ENCODE peak calls at places on chromosome 12, in ten cellular contexts. A is IMR-90; T is ascending aorta; Y is endothelial cell of umbilical vein; N is CD8-positive, alpha-beta T cell; X is mucosa of descending colon; M is A673; K is tibial artery; R is hepatocyte; P is lower lobe of right lung. C is an unnamed sample.

GRCh38 chr12:62865860-62866407 is 69.0 kb downstream of the PPM1H start:
- DNase-seq in N (no peak), P (no peak), K (no peak), Y (no peak), X (no peak), A (peak; percentile 57), T (no peak), R (no peak), M (no peak), C (no peak)

GRCh38 chr12:3119192-3119744 is 42.1 kb downstream of the TSPAN9 start:
- DNase-seq in M (no peak), N (no peak), K (no peak), R (no peak), X (no peak), T (no peak), Y (no peak), P (no peak), A (no peak), C (no peak)

GRCh38 chr12:24997970-24998582 is 49.2 kb upstream of the BCAT1 start:
- DNase-seq in P (no peak), N (no peak), M (peak; percentile 85), R (no peak), T (no peak), A (peak; percentile 91), K (no peak), Y (peak; percentile 80), X (no peak), C (no peak)

GRCh38 chr12:69052613-69053408 is 119.8 kb upstream of the CPM start:
- DNase-seq in K (no peak), A (peak; percentile 83), M (peak; percentile 30), R (peak; percentile 52), P (no peak), Y (peak; percentile 62), N (no peak), T (no peak), X (no peak), C (no peak)

GRCh38 chr12:110270125-110270962 is 10.7 kb upstream of the ATP2A2 start:
- DNase-seq in A (peak; percentile 73), Y (no peak), T (no peak), N (no peak), X (no peak), M (peak; percentile 87), P (no peak), K (peak; percentile 60), R (peak; percentile 65), C (no peak)

GRCh38 chr12:10900972-10901371 is 8.4 kb downstream of the TAS2R13 start:
- DNase-seq in T (no peak), P (no peak), X (no peak), K (no peak), A (no peak), M (no peak), Y (no peak), N (no peak), R (no peak), C (no peak)

GRCh38 chr12:65121956-65122469 is 908 bp upstream of the WIF1 start:
- DNase-seq in R (no peak), Y (no peak), P (no peak), X (no peak), M (no peak), T (no peak), A (no peak), K (no peak), N (no peak), C (no peak)

GRCh38 chr12:6821271-6821673 is 349 bp upstream of the GPR162 start:
- DNase-seq in A (peak; percentile 80), T (peak; percentile 86), X (no peak), M (peak; percentile 80), P (peak; percentile 72), R (peak; percentile 73), Y (peak; percentile 83), K (no peak), N (no peak), C (peak; percentile 57)

GRCh38 chr12:76674669-76675315 is 89.1 kb upstream of the ZDHHC17 start:
- DNase-seq in A (no peak), M (no peak), T (no peak), N (no peak), Y (no peak), X (no peak), K (no peak), R (no peak), P (no peak), C (no peak)

GRCh38 chr12:14066021-14066420 is 84.6 kb upstream of the GRIN2B start:
- DNase-seq in Y (no peak), M (no peak), X (no peak), K (no peak), T (no peak), A (no peak), R (peak; percentile 23), N (no peak), P (no peak), C (no peak)

GRCh38 chr12:62716866-62717477 is 218.0 kb downstream of the PPM1H start:
- DNase-seq in P (no peak), N (no peak), M (no peak), K (no peak), R (no peak), T (no peak), Y (no peak), A (no peak), X (no peak), C (no peak)

GRCh38 chr12:50913224-50913623 is 39.1 kb upstream of the HIGD1C start:
- DNase-seq in N (no peak), Y (no peak), T (no peak), R (no peak), K (no peak), A (no peak), M (no peak), P (no peak), X (no peak), C (no peak)
- H3K9me3 ChIP-seq in N (no peaks in the 10 kb centered on the region), Y (no peaks in the 10 kb centered on the region), T (peaks cover 35% of the 10 kb centered on the region), R (peaks cover 8% of the 10 kb centered on the region), K (peaks cover 27% of the 10 kb centered on the region), A (peaks cover 43% of the 10 kb centered on the region), M (peaks cover 44% of the 10 kb centered on the region), P (peaks cover 38% of the 10 kb centered on the region), X (peaks cover 34% of the 10 kb centered on the region), C (no peaks in the 10 kb centered on the region)

GRCh38 chr12:63917864-63918742 is 73.6 kb downstream of the SRGAP1 start:
- DNase-seq in M (peak; percentile 88), K (no peak), Y (peak; percentile 83), A (peak; percentile 96), P (no peak), R (peak; percentile 73), T (no peak), N (no peak), X (peak; percentile 47), C (peak; percentile 43)
- H3K4me1 ChIP-seq in M (peaks cover 65% of the 10 kb centered on the region), K (peaks cover 52% of the 10 kb centered on the region), Y (peaks cover 56% of the 10 kb centered on the region), A (peaks cover 25% of the 10 kb centered on the region), P (peaks cover 34% of the 10 kb centered on the region), R (peaks cover 49% of the 10 kb centered on the region), T (peaks cover 12% of the 10 kb centered on the region), N (no peaks in the 10 kb centered on the region), X (peaks cover 47% of the 10 kb centered on the region), C (peaks cover 38% of the 10 kb centered on the region)

DNA sequence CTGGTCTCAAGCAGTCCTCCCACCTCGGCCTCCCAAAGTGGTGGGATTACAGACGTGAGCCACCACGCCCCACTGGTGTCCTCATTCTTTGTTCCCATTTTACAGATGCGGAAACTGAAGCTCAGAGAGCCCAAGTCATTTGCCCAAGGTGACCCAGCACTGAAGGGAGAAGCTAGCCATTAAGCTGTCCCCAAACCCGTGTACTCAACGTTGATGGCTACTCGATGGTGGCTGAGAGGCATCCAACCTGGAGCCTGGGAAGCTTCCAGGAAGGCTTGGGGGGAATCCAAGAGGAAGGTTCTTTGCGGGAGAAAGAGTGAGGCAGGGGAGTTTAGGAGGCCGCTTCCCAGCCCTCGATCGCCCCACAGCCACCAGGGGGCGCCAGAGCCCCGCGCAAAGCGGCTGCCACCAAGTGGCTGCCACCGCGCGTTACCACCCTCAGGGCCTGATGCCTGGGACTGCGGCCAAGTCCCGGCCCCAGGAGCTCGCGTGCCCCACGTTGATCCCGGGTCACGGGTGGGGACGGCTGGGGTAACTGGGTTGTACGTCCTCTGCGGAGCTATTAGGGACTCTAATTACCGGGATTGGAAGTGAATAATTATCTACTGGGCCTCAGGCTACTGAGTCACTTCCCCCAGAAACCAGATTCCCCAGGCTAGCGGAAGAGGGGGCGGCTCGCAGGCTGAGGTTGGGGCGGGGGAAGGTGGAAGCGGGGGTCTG is 8.8 kb upstream of the SH2B3 start:
- DNase-seq in T (peak; percentile 90), N (peak; percentile 95), K (peak; percentile 89), A (peak; percentile 73), M (peak; percentile 95), Y (peak; percentile 96), P (peak; percentile 92), X (peak; percentile 91), R (peak; percentile 93), C (peak; percentile 60)
- TF ChIP-seq CTCF in T (peak; percentile 98), N (peak; percentile 97), K (peak; percentile 100), A (peak; percentile 99), M (peak; percentile 99), Y (peak; percentile 100), P (peak; percentile 99), X (peak; percentile 91), R (peak; percentile 97), C (peak; percentile 99)

GRCh38 chr12:133235401-133236112 is at the start of gene ANHX:
- DNase-seq in A (no peak), N (no peak), R (peak; percentile 1), X (no peak), M (no peak), P (no peak), T (no peak), K (peak; percentile 53), Y (no peak), C (no peak)

GRCh38 chr12:133233993-133234564 is 1.6 kb downstream of the ANHX start:
- DNase-seq in P (no peak), Y (no peak), R (peak; percentile 2), T (no peak), M (no peak), A (no peak), X (no peak), K (peak; percentile 48), N (no peak), C (no peak)

GRCh38 chr12:133236556-133236955 is 879 bp upstream of the ANHX start:
- DNase-seq in Y (no peak), R (no peak), N (no peak), K (peak; percentile 13), A (no peak), P (no peak), M (no peak), X (no peak), T (no peak), C (no peak)

GRCh38 chr12:133236144-133236543 is 467 bp upstream of the ANHX start:
- DNase-seq in Y (no peak), N (no peak), K (peak; percentile 23), R (peak; percentile 2), M (no peak), T (no peak), X (no peak), A (no peak), P (no peak), C (no peak)

DNA sequence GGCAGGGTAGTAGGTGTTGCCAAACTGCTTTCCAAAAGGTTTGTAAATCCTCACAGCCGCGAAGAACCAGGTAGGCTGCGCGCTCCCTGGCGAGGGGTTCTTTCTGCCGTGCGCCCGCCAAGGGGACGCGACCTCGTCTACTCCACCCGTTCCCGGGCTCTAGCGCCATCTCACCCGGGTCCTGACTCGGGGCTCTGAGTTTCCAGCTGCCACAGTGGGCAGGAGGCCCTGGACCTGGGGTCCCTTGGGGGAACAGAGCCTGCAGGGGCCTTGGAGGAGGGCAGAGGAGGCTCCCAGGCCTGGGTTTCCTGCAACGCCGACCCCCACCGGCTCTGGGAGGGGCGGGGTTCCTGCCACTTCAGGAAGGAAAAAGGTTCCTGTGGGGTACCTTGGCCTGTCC is 706 bp downstream of the ANHX start:
- DNase-seq in X (no peak), T (no peak), R (peak; percentile 2), A (no peak), K (no peak), M (no peak), N (no peak), P (no peak), Y (no peak), C (no peak)
- H3K9me3 ChIP-seq in X (peaks cover 64% of the 10 kb centered on the region), T (peaks cover 8% of the 10 kb centered on the region), R (no peaks in the 10 kb centered on the region), A (peaks cover 55% of the 10 kb centered on the region), K (peaks cover 4% of the 10 kb centered on the region), M (peaks cover 2% of the 10 kb centered on the region), N (no peaks in the 10 kb centered on the region), P (peaks cover 4% of the 10 kb centered on the region), Y (no peaks in the 10 kb centered on the region), C (no peaks in the 10 kb centered on the region)

C was measured in tibial nerve.